ENCODE peak calls at places on chromosomes 1 and 21, in six cellular contexts. U, T, L, P, Y and D are unnamed samples.

GRCh38 chr1:3614755-3615742 is 3.7 kb upstream of the MEGF6 start:
- DNase-seq in P (no peak), L (peak; percentile 70), T (peak; percentile 38), Y (no peak), U (no peak), D (no peak)

GRCh38 chr1:89739013-89739843 is 81.6 kb upstream of the LRRC8D start:
- DNase-seq in T (no peak), Y (no peak), L (no peak), U (no peak), P (peak; percentile 80), D (no peak)

GRCh38 chr1:205701405-205701804 is 21.1 kb upstream of the SLC45A3 start:
- DNase-seq in Y (no peak), L (no peak), T (no peak), P (no peak), U (no peak), D (no peak)

GRCh38 chr1:200483491-200484143 is 73.8 kb upstream of the ZNF281 start:
- DNase-seq in L (peak; percentile 26), P (peak; percentile 100), T (peak; percentile 98), Y (peak; percentile 81), U (no peak), D (peak; percentile 92)

GRCh38 chr1:155976062-155976912 is 2.1 kb downstream of the ARHGEF2 start:
- DNase-seq in T (no peak), L (peak; percentile 75), Y (peak; percentile 44), P (peak; percentile 75), U (no peak), D (no peak)

GRCh38 chr1:1873186-1873585 is 17.7 kb downstream of the GNB1 start:
- DNase-seq in U (no peak), L (no peak), Y (no peak), T (no peak), P (no peak), D (no peak)

GRCh38 chr21:44791246-44791645 is 10.4 kb downstream of the UBE2G2 start:
- DNase-seq in L (no peak), T (no peak), Y (no peak), U (no peak), P (no peak), D (no peak)

GRCh38 chr21:38959686-38960049 is 153.9 kb downstream of the ETS2 start:
- DNase-seq in Y (no peak), T (no peak), U (no peak), P (no peak), L (no peak), D (no peak)

GRCh38 chr1:181448461-181448860 is 34.9 kb upstream of the CACNA1E start:
- DNase-seq in T (no peak), Y (no peak), L (no peak), U (no peak), P (no peak), D (no peak)

GRCh38 chr1:234957330-234958065 is 171.1 kb downstream of the TOMM20 start:
- DNase-seq in T (peak; percentile 95), Y (peak; percentile 91), L (peak; percentile 70), P (peak; percentile 93), U (peak; percentile 73), D (no peak)

DNA sequence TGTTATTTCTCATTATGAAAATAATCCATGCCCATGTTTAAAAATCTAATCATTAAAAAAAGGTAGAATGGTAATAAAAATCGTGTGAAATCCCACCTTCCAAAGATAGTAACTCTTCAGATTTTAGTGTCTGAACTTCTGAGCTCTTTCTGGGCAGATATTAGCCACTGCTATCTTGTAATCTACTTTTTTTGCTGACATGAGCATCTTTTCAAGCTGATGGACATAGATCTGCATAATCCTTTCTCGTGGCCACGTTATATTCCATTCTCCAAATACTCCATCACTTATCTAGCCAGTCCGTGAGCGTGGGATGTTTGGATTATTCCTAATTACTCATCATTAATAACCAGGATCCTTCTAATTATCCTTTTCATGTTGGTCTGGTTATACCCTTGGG is 254.2 kb upstream of the VAMP3 start:
- DNase-seq in U (no peak), L (no peak), Y (no peak), T (no peak), P (no peak), D (no peak)
- H3K4me2 ChIP-seq in U (no peak overlapping the region), L (no peak overlapping the region), Y (no peak overlapping the region), T (no peak overlapping the region), P (no peak overlapping the region), D (no peak overlapping the region)

GRCh38 chr1:204091787-204092312 is 18.9 kb downstream of the SOX13 start:
- DNase-seq in L (no peak), T (no peak), U (no peak), Y (no peak), P (no peak), D (no peak)

GRCh38 chr1:204093421-204093717 is 20.5 kb downstream of the SOX13 start:
- DNase-seq in P (no peak), L (no peak), T (no peak), Y (no peak), U (no peak), D (no peak)

GRCh38 chr1:204093756-204094155 is 20.8 kb downstream of the SOX13 start:
- DNase-seq in Y (no peak), L (no peak), P (no peak), T (no peak), U (no peak), D (no peak)

GRCh38 chr1:204094262-204095247 is 21.6 kb downstream of the SOX13 start:
- DNase-seq in Y (no peak), T (no peak), U (peak; percentile 51), L (peak; percentile 86), P (no peak), D (no peak)

DNA sequence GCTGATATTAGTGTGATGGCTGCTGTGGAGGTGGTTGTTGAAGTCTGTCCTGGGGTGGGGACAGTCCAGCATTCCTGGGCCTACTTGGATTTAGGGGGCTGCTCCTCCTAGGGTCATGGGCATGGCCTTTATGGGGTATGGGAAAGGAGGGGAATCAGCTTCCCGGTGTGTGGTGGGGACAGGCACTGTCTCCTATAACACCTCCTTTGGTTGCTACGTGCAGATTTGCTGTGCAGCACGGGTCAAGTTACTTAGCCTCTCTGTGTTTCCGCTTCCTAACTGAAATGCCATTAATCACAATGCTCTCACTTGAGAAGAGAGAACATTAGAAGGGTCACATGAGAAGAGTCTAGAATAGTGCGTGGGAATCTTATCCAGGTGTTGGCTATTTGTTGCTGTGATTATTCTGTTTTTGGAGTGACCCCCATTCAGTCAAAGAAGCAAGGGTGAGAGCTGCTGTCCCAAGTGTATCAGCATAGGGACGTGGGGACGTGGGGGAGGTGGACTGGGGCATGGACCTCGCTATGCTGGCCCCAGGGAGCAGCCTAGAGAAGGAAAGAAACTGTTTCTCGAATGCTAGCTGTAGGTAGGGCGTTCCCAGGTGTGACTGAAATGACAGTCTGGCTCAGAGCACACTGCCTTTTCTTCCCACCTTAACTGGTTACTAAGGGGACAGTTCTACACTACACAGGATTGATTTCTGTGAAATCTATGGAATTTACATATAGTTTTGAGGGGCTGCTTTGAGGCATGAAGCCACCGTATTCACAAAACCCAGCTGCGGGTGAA is 19.9 kb downstream of the SOX13 start:
- DNase-seq in Y (no peak), L (no peak), P (no peak), U (no peak), T (no peak), D (no peak)
- H3K4me1 ChIP-seq in Y (peaks cover 18% of the 10 kb centered on the region), L (peaks cover 76% of the 10 kb centered on the region), P (peaks cover 4% of the 10 kb centered on the region), U (peaks cover 55% of the 10 kb centered on the region), T (peaks cover 31% of the 10 kb centered on the region), D (peaks cover 4% of the 10 kb centered on the region)

DNA sequence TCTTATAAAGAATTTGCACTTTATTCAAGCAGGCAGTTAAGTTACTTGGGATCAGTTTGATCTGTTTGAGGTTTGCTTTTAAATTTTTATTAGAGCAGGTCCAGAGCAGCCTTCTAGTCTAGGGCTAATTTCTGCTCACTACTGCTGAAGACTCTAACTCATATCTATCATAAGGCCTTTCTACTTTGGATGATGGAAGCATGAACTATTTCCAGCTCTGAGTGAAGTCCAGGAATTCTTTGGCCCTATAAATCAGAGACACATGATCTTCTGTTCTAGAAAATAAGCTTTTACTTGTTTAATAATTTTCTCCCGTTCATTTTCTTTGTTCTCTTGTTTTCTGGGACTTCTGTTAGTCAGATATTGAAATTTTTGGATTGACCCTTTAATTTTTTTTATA is 14.7 kb downstream of the NIBAN1 start:
- DNase-seq in U (no peak), Y (no peak), P (no peak), T (no peak), L (no peak), D (no peak)
- H3K4me2 ChIP-seq in U (no peak overlapping the region), Y (no peak overlapping the region), P (peak overlapping the region; percentile 28), T (no peak overlapping the region), L (no peak overlapping the region), D (no peak overlapping the region)

GRCh38 chr1:211332839-211333238 is 6.2 kb downstream of the TRAF5 start:
- DNase-seq in T (no peak), U (no peak), Y (no peak), P (peak; percentile 41), L (no peak), D (no peak)
- H3K4me1 ChIP-seq in T (peaks cover 42% of the 10 kb centered on the region), U (peaks cover 11% of the 10 kb centered on the region), Y (peaks cover 41% of the 10 kb centered on the region), P (peaks cover 16% of the 10 kb centered on the region), L (peaks cover 23% of the 10 kb centered on the region), D (peaks cover 6% of the 10 kb centered on the region)

GRCh38 chr1:223123238-223123976 is 19.6 kb downstream of the TLR5 start:
- DNase-seq in T (peak; percentile 71), Y (peak; percentile 71), L (peak; percentile 79), U (no peak), P (peak; percentile 45), D (no peak)
- H3K4me2 ChIP-seq in T (peak overlapping the region; percentile 72), Y (peak overlapping the region; percentile 66), L (no peak overlapping the region), U (no peak overlapping the region), P (peak overlapping the region; percentile 9), D (peak overlapping the region; percentile 79)

GRCh38 chr1:53196485-53197271 is at the start of gene CPT2:
- DNase-seq in T (peak; percentile 88), P (peak; percentile 90), Y (peak; percentile 92), L (peak; percentile 96), U (peak; percentile 80), D (peak; percentile 69)
- H3K4me1 ChIP-seq in T (peaks cover 9% of the 10 kb centered on the region), P (peaks cover 13% of the 10 kb centered on the region), Y (peaks cover 29% of the 10 kb centered on the region), L (peaks cover 10% of the 10 kb centered on the region), U (peaks cover 12% of the 10 kb centered on the region), D (peaks cover 23% of the 10 kb centered on the region)

GRCh38 chr1:30740251-30740951 is 17.0 kb upstream of the MATN1 start:
- DNase-seq in Y (no peak), U (no peak), P (no peak), T (no peak), L (no peak), D (no peak)
- H3K4me2 ChIP-seq in Y (peak overlapping the region; percentile 36), U (no peak overlapping the region), P (no peak overlapping the region), T (no peak overlapping the region), L (no peak overlapping the region), D (no peak overlapping the region)

GRCh38 chr1:211548321-211549091 is 30.5 kb downstream of the SLC30A1 start:
- DNase-seq in L (no peak), Y (peak; percentile 62), T (no peak), U (no peak), P (no peak), D (no peak)
- H3K4me1 ChIP-seq in L (no peaks in the 10 kb centered on the region), Y (peaks cover 75% of the 10 kb centered on the region), T (peaks cover 13% of the 10 kb centered on the region), U (no peaks in the 10 kb centered on the region), P (peaks cover 4% of the 10 kb centered on the region), D (peaks cover 2% of the 10 kb centered on the region)

DNA sequence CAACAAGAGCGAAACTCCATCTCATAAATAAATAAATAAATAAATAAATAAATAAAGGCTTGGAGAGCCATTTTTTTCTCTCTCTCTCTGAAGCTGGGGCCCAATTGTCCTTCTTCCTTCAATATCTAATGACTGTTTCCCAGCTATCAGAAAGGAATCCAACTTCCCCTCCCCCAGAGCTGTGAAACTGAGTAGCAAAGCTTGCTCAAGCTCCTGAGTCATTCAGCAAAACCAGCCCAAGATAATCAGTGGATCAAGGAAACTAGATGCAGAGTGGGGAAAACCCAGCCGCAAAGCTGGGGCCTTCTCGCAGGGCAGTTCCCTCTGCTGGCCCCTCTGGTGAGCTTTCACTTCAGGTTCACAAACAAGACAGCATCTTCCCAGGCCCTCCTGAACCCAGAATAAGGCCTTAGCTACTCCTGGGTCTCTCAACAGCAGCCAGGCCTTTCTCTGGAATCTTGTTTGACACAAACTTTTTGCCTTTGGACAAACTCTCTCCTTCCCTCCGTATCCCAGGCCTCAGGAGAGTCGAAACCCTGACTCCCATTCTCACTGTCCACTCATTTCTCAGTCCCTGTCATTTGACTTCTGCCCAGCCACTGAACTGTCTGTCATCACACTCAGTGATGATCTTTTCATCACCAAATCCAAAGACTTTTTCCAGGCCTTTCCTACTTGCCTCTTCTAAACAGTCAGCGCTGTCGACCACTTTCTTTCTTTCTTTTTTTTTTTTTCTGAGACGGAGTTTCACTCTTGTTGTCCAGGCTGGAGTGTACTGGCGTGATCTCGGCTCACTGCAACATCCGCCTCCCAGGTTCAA is 18.0 kb upstream of the PTP4A2 start:
- DNase-seq in U (no peak), L (peak; percentile 50), T (peak; percentile 71), P (peak; percentile 100), Y (peak; percentile 88), D (peak; percentile 80)
- H3K4me2 ChIP-seq in U (no peak overlapping the region), L (peak overlapping the region; percentile 21), T (peak overlapping the region; percentile 61), P (peak overlapping the region; percentile 88), Y (peak overlapping the region; percentile 72), D (peak overlapping the region; percentile 75)